ENCODE peak calls at places on chromosome 22, in six cellular contexts. One of them, this sample, is unnamed.

GRCh38 chr22:49996532-49997220 is 15.9 kb downstream of the IL17REL start:
- DNase-seq in K562: no peak
- DNase-seq in HepG2: no peak
- DNase-seq in A549: no peak
- DNase-seq in endothelial cell of umbilical vein: no peak
- DNase-seq in GM12878: no peak
- DNase-seq in this sample: no peak

GRCh38 chr22:30832407-30832987 is 136.1 kb downstream of the MORC2 start:
- DNase-seq in K562: no peak
- DNase-seq in GM12878: no peak
- DNase-seq in endothelial cell of umbilical vein: no peak
- DNase-seq in A549: no peak
- DNase-seq in HepG2: no peak
- DNase-seq in this sample: no peak

GRCh38 chr22:43001271-43002197 is 13.4 kb downstream of the PACSIN2 start:
- DNase-seq in A549: no peak
- DNase-seq in GM12878: no peak
- DNase-seq in endothelial cell of umbilical vein: peak
- DNase-seq in HepG2: peak
- DNase-seq in K562: no peak
- DNase-seq in this sample: peak

GRCh38 chr22:50102946-50103345 is 13.1 kb downstream of the MOV10L1 start:
- DNase-seq in endothelial cell of umbilical vein: no peak
- DNase-seq in K562: peak
- DNase-seq in GM12878: no peak
- DNase-seq in A549: peak
- DNase-seq in HepG2: peak
- DNase-seq in this sample: peak

GRCh38 chr22:17853066-17853465 is 78.8 kb upstream of the BID start:
- DNase-seq in endothelial cell of umbilical vein: no peak
- DNase-seq in A549: no peak
- DNase-seq in HepG2: no peak
- DNase-seq in GM12878: no peak
- DNase-seq in K562: peak
- DNase-seq in this sample: no peak

GRCh38 chr22:50027639-50028537 is 15.3 kb upstream of the IL17REL start:
- DNase-seq in endothelial cell of umbilical vein: no peak
- DNase-seq in HepG2: no peak
- DNase-seq in A549: peak
- DNase-seq in K562: no peak
- DNase-seq in GM12878: no peak
- DNase-seq in this sample: peak

GRCh38 chr22:17774206-17774927 is at the start of gene BID:
- DNase-seq in A549: no peak
- DNase-seq in endothelial cell of umbilical vein: peak
- DNase-seq in HepG2: no peak
- DNase-seq in GM12878: no peak
- DNase-seq in K562: peak
- DNase-seq in this sample: peak

GRCh38 chr22:38873469-38874411 is 1.7 kb upstream of the CBX6 start:
- DNase-seq in GM12878: peak
- DNase-seq in K562: peak
- DNase-seq in A549: no peak
- DNase-seq in endothelial cell of umbilical vein: no peak
- DNase-seq in HepG2: no peak
- DNase-seq in this sample: no peak

GRCh38 chr22:17232406-17232805 is 13.2 kb upstream of the ADA2 start:
- DNase-seq in A549: no peak
- DNase-seq in K562: no peak
- DNase-seq in endothelial cell of umbilical vein: no peak
- DNase-seq in HepG2: no peak
- DNase-seq in GM12878: no peak
- DNase-seq in this sample: no peak

GRCh38 chr22:49807780-49808708 is 19.6 kb downstream of the BRD1 start:
- DNase-seq in A549: no peak
- DNase-seq in HepG2: no peak
- DNase-seq in endothelial cell of umbilical vein: peak
- DNase-seq in K562: peak
- DNase-seq in GM12878: no peak
- DNase-seq in this sample: no peak

GRCh38 chr22:20992456-20993303 is 9.2 kb downstream of the THAP7 start:
- DNase-seq in endothelial cell of umbilical vein: no peak
- DNase-seq in GM12878: no peak
- DNase-seq in K562: no peak
- DNase-seq in A549: no peak
- DNase-seq in HepG2: no peak
- DNase-seq in this sample: no peak

GRCh38 chr22:27220349-27220748 is 563.0 kb downstream of the MIAT start:
- DNase-seq in HepG2: no peak
- DNase-seq in GM12878: no peak
- DNase-seq in A549: no peak
- DNase-seq in K562: no peak
- DNase-seq in endothelial cell of umbilical vein: no peak
- DNase-seq in this sample: no peak

GRCh38 chr22:25659413-25659812 is 82.6 kb upstream of the MYO18B start:
- DNase-seq in A549: no peak
- DNase-seq in endothelial cell of umbilical vein: no peak
- DNase-seq in GM12878: no peak
- DNase-seq in K562: no peak
- DNase-seq in HepG2: peak
- DNase-seq in this sample: no peak

GRCh38 chr22:50276143-50276542 is 6.0 kb upstream of the MAPK11 start:
- DNase-seq in HepG2: peak
- DNase-seq in endothelial cell of umbilical vein: peak
- DNase-seq in K562: no peak
- DNase-seq in A549: peak
- DNase-seq in GM12878: peak
- DNase-seq in this sample: peak

GRCh38 chr22:17946691-17947367 is 77.5 kb downstream of the MICAL3 start:
- DNase-seq in K562: no peak
- DNase-seq in endothelial cell of umbilical vein: no peak
- DNase-seq in HepG2: no peak
- DNase-seq in A549: no peak
- DNase-seq in GM12878: no peak
- DNase-seq in this sample: peak

GRCh38 chr22:19882446-19883381 is 28.0 kb upstream of the GNB1L start:
- DNase-seq in endothelial cell of umbilical vein: no peak
- DNase-seq in GM12878: no peak
- DNase-seq in K562: no peak
- DNase-seq in HepG2: no peak
- DNase-seq in A549: no peak
- DNase-seq in this sample: no peak

GRCh38 chr22:20965104-20965887 is 1.8 kb upstream of the AIFM3 start:
- DNase-seq in HepG2: no peak
- DNase-seq in A549: no peak
- DNase-seq in K562: no peak
- DNase-seq in GM12878: no peak
- DNase-seq in endothelial cell of umbilical vein: no peak
- DNase-seq in this sample: no peak

GRCh38 chr22:39098026-39098425 is 982 bp downstream of the APOBEC3H start:
- DNase-seq in endothelial cell of umbilical vein: no peak
- DNase-seq in A549: no peak
- DNase-seq in K562: no peak
- DNase-seq in HepG2: no peak
- DNase-seq in GM12878: peak
- DNase-seq in this sample: no peak

GRCh38 chr22:40436460-40437431 is 66.4 kb downstream of the SGSM3 start:
- DNase-seq in GM12878: peak
- DNase-seq in endothelial cell of umbilical vein: peak
- DNase-seq in K562: peak
- DNase-seq in A549: peak
- DNase-seq in HepG2: peak
- DNase-seq in this sample: peak

GRCh38 chr22:28904211-28904808 is 20.9 kb downstream of the ZNRF3 start:
- DNase-seq in endothelial cell of umbilical vein: peak
- DNase-seq in K562: no peak
- DNase-seq in GM12878: no peak
- DNase-seq in A549: no peak
- DNase-seq in HepG2: no peak
- DNase-seq in this sample: no peak

GRCh38 chr22:42316988-42317387 is 46.5 kb upstream of the TCF20 start:
- DNase-seq in HepG2: no peak
- DNase-seq in A549: no peak
- DNase-seq in K562: peak
- DNase-seq in GM12878: no peak
- DNase-seq in endothelial cell of umbilical vein: no peak
- DNase-seq in this sample: peak

GRCh38 chr22:27948569-27948968 is 29.5 kb upstream of the PITPNB start:
- DNase-seq in HepG2: no peak
- DNase-seq in GM12878: no peak
- DNase-seq in A549: no peak
- DNase-seq in endothelial cell of umbilical vein: no peak
- DNase-seq in K562: no peak
- DNase-seq in this sample: no peak

GRCh38 chr22:44358723-44359440 is 46.1 kb upstream of the SHISAL1 start:
- DNase-seq in K562: no peak
- DNase-seq in HepG2: no peak
- DNase-seq in endothelial cell of umbilical vein: no peak
- DNase-seq in GM12878: no peak
- DNase-seq in A549: no peak
- DNase-seq in this sample: no peak
- TF ChIP-seq MYC in K562: no peak
- TF ChIP-seq MYC in HepG2: no peak
- TF ChIP-seq MYC in endothelial cell of umbilical vein: no peak
- TF ChIP-seq MYC in GM12878: no peak
- TF ChIP-seq MYC in A549: no peak
- TF ChIP-seq MYC in this sample: no peak

GRCh38 chr22:37639771-37640590 is 512 bp downstream of the SH3BP1 start:
- DNase-seq in K562: peak
- DNase-seq in endothelial cell of umbilical vein: no peak
- DNase-seq in GM12878: no peak
- DNase-seq in A549: no peak
- DNase-seq in HepG2: no peak
- DNase-seq in this sample: peak

GRCh38 chr22:37641251-37641949 is 1.9 kb downstream of the SH3BP1 start:
- DNase-seq in HepG2: no peak
- DNase-seq in GM12878: no peak
- DNase-seq in K562: no peak
- DNase-seq in A549: no peak
- DNase-seq in endothelial cell of umbilical vein: no peak
- DNase-seq in this sample: no peak

GRCh38 chr22:37647317-37647716 is 7.8 kb downstream of the SH3BP1 start:
- DNase-seq in K562: no peak
- DNase-seq in GM12878: no peak
- DNase-seq in A549: no peak
- DNase-seq in HepG2: no peak
- DNase-seq in endothelial cell of umbilical vein: no peak
- DNase-seq in this sample: no peak

GRCh38 chr22:37640591-37641250 is 1.3 kb downstream of the SH3BP1 start:
- DNase-seq in GM12878: no peak
- DNase-seq in HepG2: no peak
- DNase-seq in A549: no peak
- DNase-seq in endothelial cell of umbilical vein: no peak
- DNase-seq in K562: no peak
- DNase-seq in this sample: no peak

GRCh38 chr22:37643225-37643847 is 3.9 kb downstream of the SH3BP1 start:
- DNase-seq in HepG2: no peak
- DNase-seq in K562: peak
- DNase-seq in endothelial cell of umbilical vein: peak
- DNase-seq in GM12878: no peak
- DNase-seq in A549: peak
- DNase-seq in this sample: peak
- TF ChIP-seq MYC in HepG2: no peak
- TF ChIP-seq MYC in K562: no peak
- TF ChIP-seq MYC in endothelial cell of umbilical vein: no peak
- TF ChIP-seq MYC in GM12878: no peak
- TF ChIP-seq MYC in A549: no peak
- TF ChIP-seq MYC in this sample: no peak

GRCh38 chr22:24361976-24362646 is 65.3 kb upstream of the ADORA2A start:
- DNase-seq in K562: no peak
- DNase-seq in endothelial cell of umbilical vein: no peak
- DNase-seq in A549: no peak
- DNase-seq in GM12878: no peak
- DNase-seq in HepG2: no peak
- DNase-seq in this sample: no peak

GRCh38 chr22:24363243-24363642 is 64.2 kb upstream of the ADORA2A start:
- DNase-seq in K562: no peak
- DNase-seq in GM12878: no peak
- DNase-seq in A549: no peak
- DNase-seq in endothelial cell of umbilical vein: no peak
- DNase-seq in HepG2: no peak
- DNase-seq in this sample: no peak

GRCh38 chr22:24370426-24370825 is 57.0 kb upstream of the ADORA2A start:
- DNase-seq in K562: no peak
- DNase-seq in GM12878: no peak
- DNase-seq in endothelial cell of umbilical vein: peak
- DNase-seq in HepG2: no peak
- DNase-seq in A549: no peak
- DNase-seq in this sample: no peak

GRCh38 chr22:24367841-24368240 is 59.6 kb upstream of the ADORA2A start:
- DNase-seq in endothelial cell of umbilical vein: no peak
- DNase-seq in HepG2: no peak
- DNase-seq in K562: no peak
- DNase-seq in GM12878: no peak
- DNase-seq in A549: no peak
- DNase-seq in this sample: no peak
- TF ChIP-seq MYC in endothelial cell of umbilical vein: no peak
- TF ChIP-seq MYC in HepG2: no peak
- TF ChIP-seq MYC in K562: no peak
- TF ChIP-seq MYC in GM12878: no peak
- TF ChIP-seq MYC in A549: no peak
- TF ChIP-seq MYC in this sample: no peak

GRCh38 chr22:22110548-22111266 is 128.1 kb upstream of the TOP3B start:
- DNase-seq in endothelial cell of umbilical vein: peak
- DNase-seq in GM12878: peak
- DNase-seq in K562: peak
- DNase-seq in HepG2: no peak
- DNase-seq in A549: peak
- DNase-seq in this sample: peak

GRCh38 chr22:22111983-22112382 is 129.4 kb upstream of the TOP3B start:
- DNase-seq in endothelial cell of umbilical vein: no peak
- DNase-seq in GM12878: no peak
- DNase-seq in HepG2: no peak
- DNase-seq in A549: no peak
- DNase-seq in K562: no peak
- DNase-seq in this sample: no peak

GRCh38 chr22:22109693-22110466 is 127.3 kb upstream of the TOP3B start:
- DNase-seq in endothelial cell of umbilical vein: no peak
- DNase-seq in K562: peak
- DNase-seq in A549: no peak
- DNase-seq in GM12878: no peak
- DNase-seq in HepG2: no peak
- DNase-seq in this sample: no peak

GRCh38 chr22:22112533-22113294 is 130.1 kb upstream of the TOP3B start:
- DNase-seq in HepG2: no peak
- DNase-seq in A549: no peak
- DNase-seq in endothelial cell of umbilical vein: no peak
- DNase-seq in K562: no peak
- DNase-seq in GM12878: no peak
- DNase-seq in this sample: no peak

DNA sequence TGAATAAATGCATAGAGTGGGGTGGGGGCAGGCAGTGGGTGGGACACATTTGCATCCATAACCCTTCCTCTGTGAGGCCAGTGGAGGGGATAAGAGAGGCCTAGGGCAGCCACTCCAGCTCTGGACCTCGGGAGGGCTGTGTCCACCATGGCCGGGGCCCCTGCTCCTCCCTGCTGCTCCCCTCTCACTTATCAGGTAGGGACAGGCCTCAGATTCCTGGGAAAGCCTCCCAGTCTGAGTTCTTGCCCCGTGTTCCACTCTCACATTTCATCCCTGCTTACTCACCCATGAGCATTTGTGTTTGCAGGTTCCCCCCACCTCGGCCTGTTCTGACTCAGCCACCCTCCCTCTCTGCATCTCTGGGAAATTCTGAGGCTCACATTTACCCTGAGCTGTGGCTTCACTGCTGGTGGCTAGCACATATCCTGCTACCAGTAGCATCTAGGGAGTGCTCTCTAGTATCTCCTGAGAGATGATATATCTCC is 128.7 kb upstream of the TOP3B start:
- DNase-seq in GM12878: peak
- DNase-seq in endothelial cell of umbilical vein: no peak
- DNase-seq in K562: peak
- DNase-seq in A549: peak
- DNase-seq in HepG2: no peak
- DNase-seq in this sample: no peak
- TF ChIP-seq MYC in GM12878: no peak
- TF ChIP-seq MYC in endothelial cell of umbilical vein: no peak
- TF ChIP-seq MYC in K562: no peak
- TF ChIP-seq MYC in A549: no peak
- TF ChIP-seq MYC in HepG2: no peak
- TF ChIP-seq MYC in this sample: no peak

This sample was measured in NB4.